ENCODE peak calls at places on chromosome 4, in eight cellular contexts. One of them, this sample, is unnamed.

GRCh38 chr4:93780080-93780479 is 48.5 kb upstream of the ATOH1 start:
- DNase-seq in GM20000: no peak
- DNase-seq in suprapubic skin: no peak
- DNase-seq in NCI-H2029: no peak
- DNase-seq in T-helper 2 cell: no peak
- DNase-seq in aorta: no peak
- DNase-seq in brain microvascular endothelial cell: no peak
- DNase-seq in heart right ventricle: no peak
- DNase-seq in this sample: no peak

GRCh38 chr4:140851032-140851636 is 94.9 kb upstream of the TBC1D9 start:
- DNase-seq in GM20000: peak
- DNase-seq in suprapubic skin: no peak
- DNase-seq in NCI-H2029: peak
- DNase-seq in T-helper 2 cell: no peak
- DNase-seq in aorta: no peak
- DNase-seq in brain microvascular endothelial cell: peak
- DNase-seq in heart right ventricle: peak
- DNase-seq in this sample: peak

GRCh38 chr4:10207116-10207515 is 90.5 kb upstream of the WDR1 start:
- DNase-seq in GM20000: no peak
- DNase-seq in suprapubic skin: no peak
- DNase-seq in NCI-H2029: no peak
- DNase-seq in T-helper 2 cell: no peak
- DNase-seq in aorta: no peak
- DNase-seq in brain microvascular endothelial cell: no peak
- DNase-seq in heart right ventricle: no peak
- DNase-seq in this sample: no peak

GRCh38 chr4:142874684-142875083 is 28.6 kb upstream of the INPP4B start:
- DNase-seq in GM20000: no peak
- DNase-seq in suprapubic skin: no peak
- DNase-seq in NCI-H2029: no peak
- DNase-seq in T-helper 2 cell: no peak
- DNase-seq in aorta: no peak
- DNase-seq in brain microvascular endothelial cell: no peak
- DNase-seq in heart right ventricle: no peak
- DNase-seq in this sample: no peak

GRCh38 chr4:38381788-38382187 is 282.2 kb upstream of the KLF3 start:
- DNase-seq in GM20000: no peak
- DNase-seq in suprapubic skin: no peak
- DNase-seq in NCI-H2029: no peak
- DNase-seq in T-helper 2 cell: no peak
- DNase-seq in aorta: no peak
- DNase-seq in brain microvascular endothelial cell: no peak
- DNase-seq in heart right ventricle: no peak
- DNase-seq in this sample: no peak

GRCh38 chr4:152605641-152606304 is 69.9 kb upstream of the FBXW7 start:
- DNase-seq in GM20000: no peak
- DNase-seq in suprapubic skin: no peak
- DNase-seq in NCI-H2029: no peak
- DNase-seq in T-helper 2 cell: no peak
- DNase-seq in aorta: no peak
- DNase-seq in brain microvascular endothelial cell: peak
- DNase-seq in heart right ventricle: peak
- DNase-seq in this sample: no peak

GRCh38 chr4:44632089-44632488 is 19.3 kb downstream of the YIPF7 start:
- DNase-seq in GM20000: no peak
- DNase-seq in suprapubic skin: no peak
- DNase-seq in NCI-H2029: no peak
- DNase-seq in T-helper 2 cell: no peak
- DNase-seq in aorta: no peak
- DNase-seq in brain microvascular endothelial cell: no peak
- DNase-seq in heart right ventricle: no peak
- DNase-seq in this sample: no peak

GRCh38 chr4:119550857-119551532 is 77.6 kb downstream of the PDE5A start:
- DNase-seq in GM20000: no peak
- DNase-seq in suprapubic skin: no peak
- DNase-seq in NCI-H2029: no peak
- DNase-seq in T-helper 2 cell: no peak
- DNase-seq in aorta: no peak
- DNase-seq in brain microvascular endothelial cell: peak
- DNase-seq in heart right ventricle: no peak
- DNase-seq in this sample: no peak

GRCh38 chr4:90403781-90404180 is 276.6 kb downstream of the CCSER1 start:
- DNase-seq in GM20000: no peak
- DNase-seq in suprapubic skin: no peak
- DNase-seq in NCI-H2029: no peak
- DNase-seq in T-helper 2 cell: no peak
- DNase-seq in aorta: no peak
- DNase-seq in brain microvascular endothelial cell: no peak
- DNase-seq in heart right ventricle: no peak
- DNase-seq in this sample: no peak

This sample was measured in GM12865.